ENCODE peak calls at places on chromosomes 11 and 22, in nine cellular contexts. K, Y, F, H, M, R, E, P and W are unnamed samples.

GRCh38 chr11:93537767-93538261 is 5.4 kb downstream of the SMCO4 start:
- DNase-seq in E (no peak), Y (peak; percentile 14), F (no peak), H (peak; percentile 72), P (no peak), K (no peak), R (no peak), M (peak; percentile 64), W (peak; percentile 80)

GRCh38 chr11:67632982-67633755 is 3.4 kb upstream of the NUDT8 start:
- DNase-seq in F (peak; percentile 54), K (no peak), R (no peak), P (no peak), E (no peak), M (no peak), H (no peak), Y (no peak), W (no peak)

GRCh38 chr11:3000032-3000961 is 8.2 kb upstream of the NAP1L4 start:
- DNase-seq in P (no peak), E (no peak), M (peak; percentile 93), F (peak; percentile 44), H (no peak), R (no peak), K (no peak), Y (peak; percentile 78), W (peak; percentile 89)

GRCh38 chr11:117072517-117073218 is 25.6 kb downstream of the SIK3 start:
- DNase-seq in K (no peak), F (no peak), E (no peak), P (peak; percentile 94), H (no peak), Y (peak; percentile 91), M (no peak), R (peak; percentile 93), W (no peak)

GRCh38 chr11:11757871-11758270 is 83.9 kb upstream of the USP47 start:
- DNase-seq in Y (no peak), K (no peak), P (no peak), H (no peak), E (no peak), M (no peak), R (no peak), F (no peak), W (no peak)

GRCh38 chr11:10550503-10550902 is 9.5 kb upstream of the RNF141 start:
- DNase-seq in P (no peak), H (no peak), K (no peak), F (no peak), M (no peak), Y (peak; percentile 23), R (peak; percentile 34), E (no peak), W (no peak)

GRCh38 chr11:79055866-79056632 is 384.8 kb downstream of the TENM4 start:
- DNase-seq in E (no peak), R (no peak), M (peak; percentile 20), Y (peak; percentile 77), K (no peak), H (peak; percentile 24), P (no peak), F (no peak), W (no peak)

GRCh38 chr11:116536416-116536815 is 236.4 kb downstream of the BUD13 start:
- DNase-seq in R (no peak), P (no peak), E (no peak), M (no peak), K (no peak), H (no peak), F (no peak), Y (no peak), W (peak; percentile 28)

GRCh38 chr22:32050678-32051515 is 7.8 kb downstream of the SLC5A1 start:
- DNase-seq in F (no peak), P (peak; percentile 69), Y (peak; percentile 85), E (no peak), R (peak; percentile 20), M (peak; percentile 78), H (no peak), K (no peak), W (peak; percentile 55)

GRCh38 chr11:93444671-93445073 is 98.5 kb downstream of the SMCO4 start:
- DNase-seq in E (peak; percentile 68), K (no peak), M (no peak), H (no peak), R (peak; percentile 60), Y (peak; percentile 23), F (no peak), P (peak; percentile 94), W (no peak)

GRCh38 chr22:27997538-27997937 is 78.5 kb upstream of the PITPNB start:
- DNase-seq in E (no peak), K (no peak), P (no peak), M (no peak), Y (no peak), H (no peak), R (no peak), F (peak; percentile 15), W (no peak)

GRCh38 chr11:1838426-1839131 is at the start of gene TNNI2:
- DNase-seq in K (no peak), R (no peak), Y (no peak), E (no peak), H (no peak), F (peak; percentile 49), M (no peak), P (no peak), W (peak; percentile 51)

GRCh38 chr11:1837171-1838076 is 1.4 kb upstream of the TNNI2 start:
- DNase-seq in H (peak; percentile 66), K (no peak), Y (peak; percentile 74), M (peak; percentile 57), P (peak; percentile 63), F (peak; percentile 73), R (peak; percentile 45), E (peak; percentile 67), W (peak; percentile 90)

GRCh38 chr11:1836011-1836945 is 1.5 kb downstream of the SYT8 start:
- DNase-seq in F (peak; percentile 50), P (no peak), M (no peak), R (no peak), E (no peak), Y (no peak), H (no peak), K (no peak), W (peak; percentile 50)

GRCh38 chr11:1839204-1839923 is 583 bp downstream of the TNNI2 start:
- DNase-seq in F (no peak), H (no peak), Y (no peak), K (no peak), M (no peak), E (no peak), P (no peak), R (no peak), W (no peak)

DNA sequence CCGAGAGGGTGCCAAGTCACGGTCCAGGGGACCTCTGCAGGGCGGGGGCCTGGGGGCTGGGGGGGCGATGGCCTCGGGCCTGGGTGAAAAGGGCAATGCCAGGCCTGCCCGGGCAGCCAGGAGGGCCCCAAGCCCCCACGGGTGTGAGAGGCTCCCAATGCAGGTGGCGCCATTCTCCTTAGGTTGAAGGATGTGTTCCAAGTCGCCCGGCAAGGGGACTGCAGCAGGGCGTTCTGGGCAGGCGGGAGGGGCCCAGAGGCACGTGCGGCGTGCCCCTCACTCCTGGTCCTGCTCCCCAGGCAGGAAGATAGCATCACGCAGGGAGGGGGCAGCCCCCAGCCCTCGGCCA is 730 bp upstream of the TNNI2 start:
- DNase-seq in M (no peak), E (no peak), H (no peak), K (no peak), Y (no peak), R (no peak), F (no peak), P (no peak), W (peak; percentile 49)
- H3K4me1 ChIP-seq in M (no peaks in the 10 kb centered on the region), E (peaks cover 12% of the 10 kb centered on the region), H (no peaks in the 10 kb centered on the region), K (peaks cover 33% of the 10 kb centered on the region), Y (peaks cover 29% of the 10 kb centered on the region), R (peaks cover 60% of the 10 kb centered on the region), F (peaks cover 32% of the 10 kb centered on the region), P (no peaks in the 10 kb centered on the region), W (no peaks in the 10 kb centered on the region)

GRCh38 chr11:126575849-126576248 is 220.4 kb downstream of the ST3GAL4 start:
- DNase-seq in Y (no peak), R (no peak), K (no peak), F (no peak), E (no peak), P (no peak), H (no peak), M (no peak), W (no peak)
- H3K27me3 ChIP-seq in Y (peaks cover 94% of the 10 kb centered on the region), R (peaks cover 25% of the 10 kb centered on the region), K (no peaks in the 10 kb centered on the region), F (no peaks in the 10 kb centered on the region), E (no peaks in the 10 kb centered on the region), P (no peaks in the 10 kb centered on the region), H (no peaks in the 10 kb centered on the region), M (no peaks in the 10 kb centered on the region), W (no peaks in the 10 kb centered on the region)

DNA sequence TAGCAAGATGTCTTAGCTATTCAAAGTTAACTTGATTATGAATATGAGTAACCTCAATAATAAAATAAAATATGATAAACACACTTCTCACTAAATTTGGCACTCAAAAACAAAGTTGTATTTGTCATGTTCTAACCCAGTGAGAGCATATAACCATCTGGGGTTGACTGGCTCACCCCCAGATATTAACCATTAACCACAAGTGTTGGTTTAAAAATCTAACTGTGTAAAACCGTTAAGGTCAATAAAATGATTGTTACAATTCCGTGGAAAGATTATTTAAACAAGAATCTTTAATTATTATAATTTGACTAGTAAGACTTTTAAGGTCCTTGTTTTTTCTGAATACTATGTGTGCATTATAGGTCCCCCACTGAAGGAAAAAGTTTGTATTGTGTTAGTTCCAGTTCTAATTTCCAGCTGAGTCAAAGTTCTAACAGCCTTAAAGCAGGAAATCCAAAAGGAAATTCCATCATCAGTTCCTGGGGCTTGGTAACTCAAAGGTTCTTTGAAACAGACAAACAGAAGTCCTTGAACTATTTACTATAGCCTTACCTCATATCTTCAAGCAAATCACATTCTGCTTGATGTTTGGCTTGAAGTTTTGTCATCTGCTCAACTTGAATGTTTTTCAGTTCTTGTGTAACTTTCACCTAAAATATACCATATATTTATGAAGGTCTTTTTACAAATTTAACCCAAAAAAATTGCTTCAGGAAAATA is 2.5 kb downstream of the FCHSD2 start:
- DNase-seq in E (no peak), K (no peak), Y (peak; percentile 59), H (no peak), F (no peak), M (no peak), R (peak; percentile 72), P (no peak), W (no peak)
- H3K4me3 ChIP-seq in E (peak overlapping the region; percentile 62), K (peak overlapping the region; percentile 98), Y (peak overlapping the region; percentile 52), H (peak overlapping the region; percentile 82), F (peak overlapping the region; percentile 89), M (peak overlapping the region; percentile 81), R (peak overlapping the region; percentile 78), P (no peak overlapping the region), W (peak overlapping the region; percentile 85)

DNA sequence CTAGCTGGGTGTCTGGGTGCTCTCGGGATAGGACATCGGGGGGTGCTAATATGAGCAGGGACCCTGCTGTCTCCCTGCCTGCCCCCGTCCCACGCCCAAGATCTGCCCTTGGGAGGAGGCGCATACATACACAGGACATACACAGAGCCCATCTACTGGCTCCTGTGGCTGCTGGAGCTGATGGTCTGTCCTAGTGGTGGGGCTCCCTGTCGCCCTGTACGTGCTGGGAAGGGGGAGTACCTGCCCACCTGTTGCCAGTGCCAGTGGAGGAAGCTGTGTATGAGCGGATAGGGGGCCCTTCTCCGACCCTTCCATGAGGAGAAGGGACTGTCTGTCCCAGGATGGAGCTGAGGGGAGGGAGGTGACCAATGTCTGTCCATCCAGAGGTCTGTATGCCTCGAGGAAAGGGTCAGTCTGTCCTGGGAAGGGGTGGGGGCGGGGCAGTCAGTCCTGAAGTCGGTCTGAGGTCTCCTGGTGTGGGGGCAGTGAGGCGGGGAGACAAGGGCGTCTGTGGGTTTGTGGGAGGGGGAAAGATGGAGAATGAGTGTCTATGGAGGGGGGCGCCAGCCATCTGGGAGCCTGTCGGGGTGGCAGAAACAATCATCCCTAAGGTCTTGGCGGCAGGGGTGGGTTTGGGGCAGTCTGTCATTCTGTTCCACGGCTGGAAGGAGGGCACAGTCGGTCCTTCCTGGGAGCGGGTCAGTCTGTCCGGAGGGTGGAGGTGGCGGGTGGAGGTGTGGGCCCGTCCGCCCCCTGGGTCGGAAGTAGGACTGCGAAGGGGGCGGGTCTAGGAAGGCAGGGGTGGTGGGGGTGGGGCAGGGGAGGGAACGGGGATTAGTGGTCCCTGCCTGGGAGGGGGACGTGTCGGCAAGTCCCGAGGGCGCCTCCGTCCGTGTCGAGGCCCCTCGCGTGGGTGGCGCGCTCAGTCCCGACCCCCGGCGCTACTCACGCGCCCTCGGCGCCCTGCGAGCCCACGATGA is 727 bp downstream of the TBC1D10A start:
- DNase-seq in E (no peak), P (no peak), M (peak; percentile 45), F (peak; percentile 57), R (no peak), Y (no peak), K (no peak), H (peak; percentile 43), W (peak; percentile 64)
- H3K4me1 ChIP-seq in E (peaks cover 9% of the 10 kb centered on the region), P (no peaks in the 10 kb centered on the region), M (peaks cover 6% of the 10 kb centered on the region), F (peaks cover 36% of the 10 kb centered on the region), R (peaks cover 39% of the 10 kb centered on the region), Y (peaks cover 12% of the 10 kb centered on the region), K (peaks cover 44% of the 10 kb centered on the region), H (peaks cover 4% of the 10 kb centered on the region), W (no peaks in the 10 kb centered on the region)